ENCODE peak calls at places on chromosomes 11 and 22, in six cellular contexts. One of them, this sample, is unnamed.

GRCh38 chr22:46567471-46567870 is 30.1 kb upstream of the CELSR1 start:
- DNase-seq in amygdala: no peak
- DNase-seq in SW480: no peak
- DNase-seq in nephron progenitor cell: no peak
- DNase-seq in CD8-positive, alpha-beta memory T cell: no peak
- DNase-seq in lower lobe of right lung: no peak
- DNase-seq in this sample: no peak

GRCh38 chr11:69065136-69065710 is 16.5 kb downstream of the TPCN2 start:
- DNase-seq in SW480: no peak
- DNase-seq in lower lobe of right lung: no peak
- DNase-seq in nephron progenitor cell: no peak
- DNase-seq in amygdala: no peak
- DNase-seq in CD8-positive, alpha-beta memory T cell: no peak
- DNase-seq in this sample: no peak

GRCh38 chr11:131776211-131776610 is 405.8 kb downstream of the NTM start:
- DNase-seq in CD8-positive, alpha-beta memory T cell: no peak
- DNase-seq in lower lobe of right lung: no peak
- DNase-seq in nephron progenitor cell: no peak
- DNase-seq in SW480: no peak
- DNase-seq in amygdala: no peak
- DNase-seq in this sample: no peak

GRCh38 chr11:101456812-101457211 is 127.0 kb downstream of the TRPC6 start:
- DNase-seq in CD8-positive, alpha-beta memory T cell: no peak
- DNase-seq in SW480: peak; percentile 25
- DNase-seq in amygdala: no peak
- DNase-seq in lower lobe of right lung: no peak
- DNase-seq in nephron progenitor cell: no peak
- DNase-seq in this sample: peak; percentile 24

GRCh38 chr11:127873478-127873877 is 713.9 kb downstream of the ETS1 start:
- DNase-seq in nephron progenitor cell: no peak
- DNase-seq in amygdala: no peak
- DNase-seq in CD8-positive, alpha-beta memory T cell: no peak
- DNase-seq in lower lobe of right lung: no peak
- DNase-seq in SW480: no peak
- DNase-seq in this sample: no peak

GRCh38 chr11:65911682-65912568 is 6.9 kb downstream of the C11orf68 start:
- DNase-seq in lower lobe of right lung: no peak
- DNase-seq in amygdala: no peak
- DNase-seq in CD8-positive, alpha-beta memory T cell: no peak
- DNase-seq in SW480: peak; percentile 91
- DNase-seq in nephron progenitor cell: peak; percentile 31
- DNase-seq in this sample: peak; percentile 51

GRCh38 chr11:99316761-99317475 is 296.2 kb downstream of the CNTN5 start:
- DNase-seq in amygdala: no peak
- DNase-seq in lower lobe of right lung: no peak
- DNase-seq in nephron progenitor cell: no peak
- DNase-seq in SW480: no peak
- DNase-seq in CD8-positive, alpha-beta memory T cell: no peak
- DNase-seq in this sample: peak; percentile 57

GRCh38 chr11:28767574-28767973 is 659.4 kb downstream of the METTL15 start:
- DNase-seq in CD8-positive, alpha-beta memory T cell: no peak
- DNase-seq in lower lobe of right lung: no peak
- DNase-seq in nephron progenitor cell: no peak
- DNase-seq in amygdala: no peak
- DNase-seq in SW480: no peak
- DNase-seq in this sample: no peak

GRCh38 chr11:76609736-76610370 is 60.7 kb downstream of the LRRC32 start:
- DNase-seq in lower lobe of right lung: no peak
- DNase-seq in CD8-positive, alpha-beta memory T cell: no peak
- DNase-seq in SW480: no peak
- DNase-seq in amygdala: no peak
- DNase-seq in nephron progenitor cell: no peak
- DNase-seq in this sample: peak; percentile 41